ENCODE peak calls at places on chromosomes 11 and 22, in ten cellular contexts. P is fibroblast of the aortic adventitia, I is IMR-90, J is hepatocyte, L is omental fat pad, O is neural crest cell, H is astrocyte, U is GM12865, G is NB4, Q is Calu3. X is an unnamed sample.

GRCh38 chr11:12687740-12688139 is 13.5 kb downstream of the TEAD1 start:
- DNase-seq in J (no peak), O (no peak), Q (peak), L (no peak), G (no peak), I (no peak), H (no peak), P (no peak), U (no peak), X (no peak)

GRCh38 chr11:113242767-113243397 is 71.5 kb upstream of the TTC12 start:
- DNase-seq in L (no peak), I (peak), Q (no peak), U (peak), G (no peak), J (peak), O (no peak), H (peak), P (peak), X (no peak)

GRCh38 chr11:19728436-19728835 is 15.8 kb downstream of the NAV2 start:
- DNase-seq in U (no peak), L (no peak), P (no peak), Q (no peak), I (peak), O (no peak), H (peak), J (peak), G (no peak), X (no peak)

GRCh38 chr11:9974375-9974774 is 310.5 kb downstream of the SWAP70 start:
- DNase-seq in Q (no peak), P (no peak), O (no peak), L (no peak), J (no peak), G (no peak), H (no peak), U (no peak), I (no peak), X (no peak)

GRCh38 chr11:134607963-134608750 is 196.1 kb upstream of the B3GAT1 start:
- DNase-seq in Q (no peak), U (no peak), G (no peak), H (no peak), O (no peak), J (no peak), L (no peak), P (no peak), I (no peak), X (no peak)

GRCh38 chr22:33329398-33329797 is 271.2 kb upstream of the SYN3 start:
- DNase-seq in P (no peak), U (no peak), H (no peak), L (no peak), Q (peak), I (no peak), O (no peak), J (peak), G (no peak), X (no peak)

GRCh38 chr11:61516675-61517516 is 8.3 kb downstream of the LRRC10B start:
- DNase-seq in O (peak), J (peak), U (peak), G (peak), H (no peak), I (no peak), L (peak), P (peak), Q (peak), X (peak)

GRCh38 chr22:29145321-29146072 is 60.2 kb upstream of the EMID1 start:
- DNase-seq in I (no peak), G (peak), J (no peak), H (no peak), P (no peak), U (no peak), Q (no peak), O (no peak), L (no peak), X (no peak)

GRCh38 chr11:108392364-108392763 is 75.0 kb downstream of the C11orf65 start:
- DNase-seq in O (no peak), I (no peak), P (no peak), U (no peak), H (no peak), G (no peak), Q (no peak), J (no peak), L (no peak), X (no peak)

GRCh38 chr11:119222308-119222707 is 16.2 kb downstream of the CBL start:
- DNase-seq in I (peak), J (peak), H (peak), Q (no peak), U (no peak), O (no peak), G (no peak), P (peak), L (no peak), X (no peak)

GRCh38 chr11:29527391-29527936 is 489.4 kb downstream of the KCNA4 start:
- DNase-seq in I (peak), P (peak), L (no peak), Q (peak), J (peak), U (peak), H (peak), G (peak), O (no peak), X (no peak)

GRCh38 chr11:95459268-95460040 is 228.5 kb upstream of the SESN3 start:
- DNase-seq in U (no peak), O (no peak), Q (no peak), I (no peak), G (no peak), J (peak), P (peak), L (no peak), H (peak), X (no peak)

GRCh38 chr22:49284389-49284788 is 543.3 kb downstream of the BRD1 start:
- DNase-seq in I (no peak), P (no peak), J (no peak), Q (no peak), L (no peak), H (no peak), U (no peak), O (no peak), G (no peak), X (no peak)

GRCh38 chr22:31692186-31692886 is 30.3 kb upstream of the PISD start:
- DNase-seq in J (no peak), I (peak), H (peak), Q (no peak), G (peak), O (no peak), P (no peak), L (no peak), U (peak), X (no peak)

GRCh38 chr11:65355013-65355775 is 643 bp downstream of the TIGD3 start:
- DNase-seq in H (no peak), G (peak), L (no peak), U (peak), J (peak), O (peak), Q (peak), P (no peak), I (no peak), X (peak)

GRCh38 chr22:36467042-36467810 is 14.2 kb downstream of the TXN2 start:
- DNase-seq in O (no peak), P (peak), Q (no peak), U (no peak), L (no peak), G (peak), H (peak), J (no peak), I (peak), X (no peak)

GRCh38 chr22:29166180-29166579 is 39.5 kb upstream of the EMID1 start:
- DNase-seq in U (peak), J (no peak), L (no peak), O (no peak), Q (no peak), P (no peak), I (no peak), G (no peak), H (no peak), X (no peak)

GRCh38 chr11:96037267-96037990 is 113.5 kb upstream of the MTMR2 start:
- DNase-seq in Q (peak), L (no peak), U (no peak), J (peak), G (no peak), H (peak), I (no peak), P (no peak), O (no peak), X (no peak)

GRCh38 chr11:1876361-1877063 is 15.2 kb downstream of the PRR33 start:
- DNase-seq in P (peak), U (no peak), I (no peak), Q (peak), H (no peak), L (no peak), O (peak), G (peak), J (peak), X (peak)

GRCh38 chr11:68314886-68315580 is 2.6 kb downstream of the LRP5 start:
- DNase-seq in O (no peak), H (peak), Q (peak), I (peak), P (no peak), U (no peak), G (no peak), J (peak), L (no peak), X (no peak)

GRCh38 chr11:44833869-44834452 is 107.2 kb downstream of the TSPAN18 start:
- DNase-seq in G (no peak), J (peak), L (no peak), H (no peak), Q (peak), O (no peak), I (no peak), U (no peak), P (no peak), X (no peak)

GRCh38 chr22:44423556-44423955 is 74.5 kb downstream of the RTL6 start:
- DNase-seq in H (no peak), G (no peak), Q (no peak), U (no peak), J (no peak), I (no peak), P (no peak), O (no peak), L (no peak), X (no peak)

GRCh38 chr11:71209181-71209580 is 43.2 kb downstream of the SHANK2 start:
- DNase-seq in H (no peak), J (no peak), U (no peak), I (no peak), Q (no peak), L (no peak), O (no peak), G (no peak), P (no peak), X (no peak)

GRCh38 chr22:27242917-27243589 is 558.5 kb downstream of the MN1 start:
- DNase-seq in P (no peak), U (no peak), L (no peak), G (no peak), I (no peak), J (peak), O (no peak), H (no peak), Q (peak), X (no peak)

GRCh38 chr11:7639643-7640025 is 33.7 kb downstream of the CYB5R2 start:
- DNase-seq in O (no peak), G (no peak), H (no peak), L (no peak), U (no peak), Q (no peak), I (no peak), J (no peak), P (no peak), X (no peak)

GRCh38 chr22:39960791-39961746 is 872 bp downstream of the TMA7B start:
- DNase-seq in J (peak), Q (no peak), P (peak), H (peak), U (peak), G (peak), I (peak), O (no peak), L (no peak), X (no peak)

GRCh38 chr22:32628626-32629587 is 154.3 kb downstream of the FBXO7 start:
- DNase-seq in I (peak), Q (no peak), O (no peak), H (no peak), P (peak), G (no peak), U (no peak), L (no peak), J (peak), X (no peak)

GRCh38 chr11:88695701-88696414 is 358.3 kb upstream of the CTSC start:
- DNase-seq in L (no peak), I (no peak), H (no peak), O (no peak), G (no peak), Q (no peak), J (no peak), U (no peak), P (no peak), X (no peak)

GRCh38 chr11:3162410-3163240 is 2.5 kb downstream of the OSBPL5 start:
- DNase-seq in U (no peak), O (no peak), G (no peak), I (no peak), J (no peak), Q (no peak), L (no peak), P (no peak), H (no peak), X (peak)

GRCh38 chr11:74846770-74847169 is 98.1 kb downstream of the RNF169 start:
- DNase-seq in L (no peak), O (no peak), H (no peak), Q (no peak), I (no peak), P (no peak), G (no peak), J (no peak), U (no peak), X (no peak)
- TF ChIP-seq CTCF in L (no peak), O (no peak), H (peak), Q (no peak), I (peak), P (peak), G (no peak), J (no peak), U (no peak), X (no peak)

GRCh38 chr11:100190395-100190794 is 496.7 kb upstream of the ARHGAP42 start:
- DNase-seq in G (no peak), H (no peak), U (no peak), L (no peak), Q (no peak), O (no peak), J (no peak), P (no peak), I (no peak), X (no peak)

GRCh38 chr11:100188137-100188783 is 498.8 kb upstream of the ARHGAP42 start:
- DNase-seq in J (no peak), U (no peak), O (no peak), P (no peak), Q (no peak), H (no peak), I (no peak), L (no peak), G (no peak), X (no peak)

GRCh38 chr11:100185588-100185987 is 501.5 kb upstream of the ARHGAP42 start:
- DNase-seq in J (no peak), P (no peak), Q (no peak), I (no peak), L (no peak), U (no peak), O (no peak), G (no peak), H (no peak), X (no peak)
- TF ChIP-seq CTCF in J (no peak), P (no peak), Q (no peak), I (no peak), L (no peak), U (no peak), O (no peak), G (no peak), H (no peak), X (no peak)

GRCh38 chr22:19753090-19753842 is 7.3 kb upstream of the TBX1 start:
- DNase-seq in P (no peak), H (no peak), G (no peak), I (no peak), U (no peak), L (no peak), O (no peak), Q (no peak), J (no peak), X (no peak)
- TF ChIP-seq CTCF in P (no peak), H (no peak), G (peak), I (no peak), U (no peak), L (no peak), O (no peak), Q (no peak), J (no peak), X (no peak)

GRCh38 chr11:128058580-128059208 is 528.7 kb downstream of the ETS1 start:
- DNase-seq in J (no peak), P (no peak), U (no peak), L (no peak), Q (no peak), H (no peak), G (no peak), O (no peak), I (no peak), X (no peak)
- TF ChIP-seq CTCF in J (no peak), P (no peak), U (no peak), L (no peak), Q (no peak), H (no peak), G (no peak), O (no peak), I (no peak), X (no peak)